ENCODE peak calls at places on chromosomes 2 and 18, in eight cellular contexts. N is aorta; O is activated naive CD8-positive, alpha-beta T cell treated with anti-CD3 and anti-CD28 coated beads, Interleukin-2, amount 50 U/mL, for 24 hours; D is AG08395; B is A549; I is neural progenitor cell; K is foreskin fibroblast; T is neuronal stem cell. Z is an unnamed sample.
A peak's percentile ranks its signal among the peaks of the same experiment; 100 is the strongest.

GRCh38 chr18:67669993-67670671 is 153.6 kb upstream of the DSEL start:
- DNase-seq in T (no peak), B (no peak), O (no peak), I (no peak), D (peak; percentile 64), K (peak; percentile 92), N (no peak), Z (no peak)

GRCh38 chr18:22558945-22559385 is 141.2 kb upstream of the CTAGE1 start:
- DNase-seq in O (no peak), N (peak; percentile 88), D (peak; percentile 42), B (peak; percentile 44), T (no peak), I (peak; percentile 49), K (peak; percentile 66), Z (no peak)

GRCh38 chr2:153477096-153477555 is 1.4 kb downstream of the RPRM start:
- DNase-seq in K (peak; percentile 2), O (no peak), B (no peak), I (peak; percentile 51), N (no peak), T (no peak), D (no peak), Z (peak; percentile 88)

GRCh38 chr18:62033756-62034155 is 140.9 kb upstream of the RNF152 start:
- DNase-seq in I (no peak), K (peak; percentile 73), T (no peak), O (no peak), B (no peak), N (no peak), D (no peak), Z (no peak)

GRCh38 chr2:128185576-128185975 is 94.6 kb downstream of the UGGT1 start:
- DNase-seq in O (no peak), N (no peak), I (no peak), K (no peak), D (no peak), T (no peak), B (no peak), Z (no peak)

GRCh38 chr2:60560734-60561649 is 7.5 kb upstream of the BCL11A start:
- DNase-seq in B (no peak), K (peak; percentile 60), O (no peak), D (peak; percentile 55), N (no peak), T (no peak), I (peak; percentile 56), Z (peak; percentile 12)

GRCh38 chr2:207905546-207905945 is 119.8 kb downstream of the PLEKHM3 start:
- DNase-seq in D (no peak), I (peak; percentile 68), T (no peak), N (no peak), B (no peak), K (no peak), O (no peak), Z (no peak)

GRCh38 chr18:22564036-22564435 is 146.3 kb upstream of the CTAGE1 start:
- DNase-seq in B (no peak), I (no peak), T (no peak), D (peak; percentile 10), K (no peak), N (no peak), O (no peak), Z (no peak)

GRCh38 chr2:69518836-69519235 is 81.6 kb upstream of the NFU1 start:
- DNase-seq in B (no peak), N (no peak), T (no peak), K (no peak), I (peak; percentile 48), O (no peak), D (no peak), Z (no peak)

GRCh38 chr18:55790296-55790695 is 202.3 kb upstream of the TCF4 start:
- DNase-seq in N (no peak), O (no peak), K (peak; percentile 86), T (no peak), D (peak; percentile 79), B (peak; percentile 4), I (no peak), Z (no peak)

GRCh38 chr2:207469953-207470699 is 59.6 kb upstream of the CREB1 start:
- DNase-seq in D (no peak), I (no peak), K (no peak), T (no peak), B (no peak), O (no peak), N (no peak), Z (no peak)

GRCh38 chr2:111219285-111219684 is 98.6 kb downstream of the BCL2L11 start:
- DNase-seq in D (no peak), N (no peak), B (no peak), T (peak; percentile 15), K (no peak), I (peak; percentile 66), O (no peak), Z (no peak)

GRCh38 chr2:238513346-238513745 is 86.6 kb downstream of the ASB1 start:
- DNase-seq in D (peak; percentile 68), K (peak; percentile 84), O (peak; percentile 51), B (peak; percentile 46), I (peak; percentile 59), N (peak; percentile 54), T (peak; percentile 21), Z (no peak)

GRCh38 chr2:84338069-84338468 is 121.0 kb downstream of the SUCLG1 start:
- DNase-seq in K (peak; percentile 86), O (no peak), B (no peak), I (no peak), N (no peak), D (peak; percentile 75), T (no peak), Z (peak; percentile 3)

GRCh38 chr2:71816815-71817214 is 330.8 kb downstream of the CYP26B1 start:
- DNase-seq in D (no peak), T (no peak), B (no peak), K (peak; percentile 53), O (no peak), N (no peak), I (no peak), Z (no peak)

GRCh38 chr2:216015722-216016464 is 2.5 kb upstream of the MREG start:
- DNase-seq in N (no peak), B (no peak), D (no peak), I (no peak), K (no peak), O (peak; percentile 48), T (no peak), Z (peak; percentile 50)

GRCh38 chr18:42781298-42781815 is 334.1 kb downstream of the RIT2 start:
- DNase-seq in O (no peak), K (no peak), T (no peak), B (no peak), D (no peak), N (no peak), I (peak; percentile 18), Z (peak; percentile 95)

Z was measured in NCI-H2171.